ENCODE peak calls at places on chromosomes 5 and 9, in seven cellular contexts. A, R, Q, I, O, X and Y are unnamed samples.

GRCh38 chr5:138504799-138505198 is 38.2 kb downstream of the ETF1 start:
- DNase-seq in X (no peak), R (no peak), Q (no peak), I (no peak), O (no peak), A (no peak), Y (no peak)

GRCh38 chr9:7177383-7177782 is 419.6 kb downstream of the KDM4C start:
- DNase-seq in X (no peak), Q (no peak), O (no peak), R (no peak), A (no peak), I (no peak), Y (no peak)

GRCh38 chr9:134658378-134658955 is 16.9 kb downstream of the COL5A1 start:
- DNase-seq in X (no peak), R (no peak), I (no peak), A (no peak), O (no peak), Q (no peak), Y (no peak)

GRCh38 chr5:56360816-56361215 is 127.7 kb upstream of the ANKRD55 start:
- DNase-seq in A (no peak), R (no peak), Q (no peak), X (no peak), O (no peak), I (no peak), Y (no peak)

GRCh38 chr9:123131258-123131657 is 97.8 kb downstream of the GPR21 start:
- DNase-seq in I (no peak), A (no peak), Q (no peak), R (no peak), O (peak), X (no peak), Y (no peak)

GRCh38 chr5:132813599-132814440 is 718 bp downstream of the SOWAHA start:
- DNase-seq in Q (no peak), X (peak), R (no peak), O (no peak), I (peak), A (no peak), Y (peak)

GRCh38 chr5:68182534-68182933 is 33.0 kb upstream of the PIK3R1 start:
- DNase-seq in Q (no peak), I (no peak), A (no peak), R (no peak), O (no peak), X (no peak), Y (no peak)

GRCh38 chr9:125990186-125990792 is 243.1 kb downstream of the PBX3 start:
- DNase-seq in R (no peak), A (no peak), X (no peak), Q (no peak), O (no peak), I (no peak), Y (no peak)

GRCh38 chr9:123738664-123739063 is 191.3 kb downstream of the DENND1A start:
- DNase-seq in O (no peak), I (no peak), R (no peak), X (no peak), A (no peak), Q (no peak), Y (no peak)

GRCh38 chr5:90940227-90940995 is 381.8 kb downstream of the ADGRV1 start:
- DNase-seq in A (no peak), R (peak), X (no peak), O (no peak), Q (no peak), I (peak), Y (peak)

GRCh38 chr9:120080781-120081180 is 499.2 kb downstream of the CDK5RAP2 start:
- DNase-seq in A (no peak), R (no peak), X (no peak), O (no peak), I (no peak), Q (no peak), Y (no peak)

GRCh38 chr9:112537561-112537960 is 50.9 kb downstream of the KIAA1958 start:
- DNase-seq in Q (no peak), R (no peak), X (no peak), A (no peak), I (no peak), O (no peak), Y (no peak)

GRCh38 chr9:132068604-132069003 is 11.1 kb downstream of the MED27 start:
- DNase-seq in X (peak), O (no peak), R (no peak), A (no peak), I (no peak), Q (no peak), Y (no peak)

GRCh38 chr5:159913048-159913447 is 3.2 kb upstream of the ADRA1B start:
- DNase-seq in X (no peak), O (peak), I (no peak), A (no peak), Q (peak), R (no peak), Y (no peak)

GRCh38 chr9:133968428-133968827 is 23.7 kb downstream of the VAV2 start:
- DNase-seq in Q (no peak), I (peak), A (no peak), O (no peak), X (no peak), R (no peak), Y (no peak)

GRCh38 chr9:128438343-128439109 is 17.3 kb upstream of the ODF2 start:
- DNase-seq in X (peak), O (peak), I (peak), R (peak), Q (peak), A (peak), Y (peak)

GRCh38 chr5:83222906-83223305 is 145.6 kb downstream of the XRCC4 start:
- DNase-seq in I (no peak), O (no peak), R (no peak), Q (no peak), A (no peak), X (no peak), Y (no peak)

GRCh38 chr9:8188720-8189407 is 389.3 kb upstream of the DMAC1 start:
- DNase-seq in A (no peak), I (no peak), X (no peak), R (no peak), Q (no peak), O (no peak), Y (no peak)

DNA sequence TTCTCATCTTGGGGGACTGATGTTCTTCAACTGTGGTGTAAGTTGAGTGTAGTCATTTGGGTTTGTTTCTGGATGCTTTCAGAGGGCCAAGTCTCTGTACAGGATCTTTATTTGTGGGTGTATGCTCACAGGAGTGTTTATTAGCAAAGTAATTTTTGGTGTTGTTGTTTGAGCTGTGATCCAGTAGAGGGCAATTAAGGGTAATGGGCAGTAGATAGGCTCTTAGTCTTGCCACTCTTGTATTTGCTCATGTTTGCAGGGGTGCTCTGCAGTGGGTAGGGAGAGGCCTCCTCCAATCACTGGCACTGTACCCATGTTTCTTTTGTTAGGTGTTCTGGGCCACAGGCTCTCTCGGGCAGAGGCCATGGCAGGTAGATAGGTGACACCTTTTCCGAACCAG is 45.9 kb upstream of the ITGA2 start:
- DNase-seq in A (no peak), X (no peak), R (no peak), O (no peak), I (no peak), Q (no peak), Y (peak)
- TF ChIP-seq CTCF in A (no peak), X (no peak), R (no peak), O (peak), I (no peak), Q (no peak), Y (peak)

GRCh38 chr5:11620172-11620571 is 284.1 kb downstream of the CTNND2 start:
- DNase-seq in A (no peak), O (no peak), Q (no peak), X (no peak), R (no peak), I (no peak), Y (no peak)

GRCh38 chr5:11617080-11617479 is 287.2 kb downstream of the CTNND2 start:
- DNase-seq in X (no peak), O (no peak), A (no peak), Q (no peak), R (no peak), I (no peak), Y (no peak)

GRCh38 chr5:11622785-11623184 is 281.5 kb downstream of the CTNND2 start:
- DNase-seq in O (no peak), X (no peak), Q (no peak), R (no peak), A (no peak), I (no peak), Y (no peak)

GRCh38 chr5:11619339-11620028 is 284.8 kb downstream of the CTNND2 start:
- DNase-seq in X (no peak), O (no peak), I (no peak), A (no peak), R (no peak), Q (no peak), Y (no peak)
- TF ChIP-seq CTCF in X (peak), O (no peak), I (no peak), A (no peak), R (no peak), Q (no peak), Y (no peak)

DNA sequence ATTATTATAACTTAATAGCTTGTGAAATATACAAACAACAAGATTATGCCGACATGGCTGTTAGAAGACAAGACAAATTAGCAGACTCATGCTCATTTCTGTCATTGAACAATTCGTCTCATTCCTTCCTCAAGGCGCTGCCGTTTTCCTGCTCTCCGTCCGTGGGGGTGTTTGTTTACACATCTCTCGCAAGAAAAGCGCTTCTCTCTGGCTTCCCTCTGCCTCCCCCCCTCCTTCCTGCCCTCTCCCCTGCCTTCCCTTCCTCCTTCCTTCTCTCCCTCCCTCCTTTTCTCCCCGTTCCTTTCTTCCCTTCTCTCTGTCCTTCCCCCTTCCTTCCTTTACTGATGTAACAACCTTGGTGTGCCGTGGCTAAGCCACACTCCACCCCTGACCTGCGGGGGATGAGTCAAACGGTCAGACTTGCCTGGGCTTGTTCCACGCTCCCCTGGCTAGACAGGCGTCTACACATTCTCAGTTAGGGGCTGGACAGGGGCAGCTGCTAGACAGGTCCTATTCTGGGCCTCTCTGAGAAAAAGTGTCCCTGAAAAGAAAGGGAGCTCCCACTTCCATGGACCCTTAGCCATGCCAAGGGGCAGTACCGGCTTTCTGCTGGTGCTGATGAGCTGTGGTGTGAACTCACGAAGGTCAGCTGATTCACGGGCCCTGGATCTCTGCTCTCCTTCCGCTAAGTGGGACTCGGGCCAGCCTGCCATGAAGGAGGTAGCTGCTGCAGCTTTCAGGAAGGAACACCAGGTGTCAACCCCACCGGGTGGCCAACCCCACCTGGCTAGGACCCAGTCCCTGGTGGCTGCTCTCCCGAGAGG is 32.0 kb upstream of the SPTLC1 start:
- DNase-seq in O (peak), X (no peak), Q (peak), R (no peak), A (no peak), I (peak), Y (peak)
- TF ChIP-seq CTCF in O (peak), X (no peak), Q (no peak), R (no peak), A (no peak), I (no peak), Y (no peak)

GRCh38 chr9:35814106-35814840 is 569 bp downstream of the HINT2 start:
- DNase-seq in I (peak), O (peak), Q (peak), A (no peak), R (peak), X (peak), Y (peak)

GRCh38 chr9:35812025-35812602 is at the start of gene SPAG8:
- DNase-seq in Q (peak), X (peak), O (peak), R (peak), I (peak), A (peak), Y (peak)

GRCh38 chr9:35813434-35814105 is 1.3 kb downstream of the HINT2 start:
- DNase-seq in X (no peak), O (no peak), R (no peak), A (no peak), Q (no peak), I (no peak), Y (no peak)

GRCh38 chr9:35816708-35817107 is 1.9 kb upstream of the HINT2 start:
- DNase-seq in X (no peak), O (no peak), A (no peak), R (no peak), I (no peak), Q (no peak), Y (no peak)

GRCh38 chr9:35814841-35815543 is at the start of gene HINT2:
- DNase-seq in I (peak), Q (peak), X (peak), R (peak), O (peak), A (peak), Y (peak)
- TF ChIP-seq CTCF in I (no peak), Q (no peak), X (no peak), R (no peak), O (no peak), A (peak), Y (no peak)